ENCODE peak calls at places on chromosomes 3 and 15, in six cellular contexts. A is neural progenitor cell, D is transverse colon, E is cardiac muscle cell, N is testis, Q is pancreas. I is an unnamed sample.

GRCh38 chr15:70478251-70478990 is 284.9 kb downstream of the UACA start:
- DNase-seq in A (no peak), D (peak; percentile 56), E (no peak), N (no peak), Q (no peak), I (no peak)

GRCh38 chr15:62907275-62907674 is 135.3 kb upstream of the TPM1 start:
- DNase-seq in A (no peak), D (no peak), E (no peak), N (no peak), Q (no peak), I (no peak)

GRCh38 chr3:147360936-147361670 is 45.2 kb downstream of the ZIC4 start:
- DNase-seq in A (peak; percentile 89), D (no peak), E (no peak), N (no peak), Q (no peak), I (no peak)

GRCh38 chr15:59691194-59691805 is 2.2 kb upstream of the BNIP2 start:
- DNase-seq in A (peak; percentile 37), D (peak; percentile 55), E (peak; percentile 35), N (peak; percentile 67), Q (no peak), I (no peak)

GRCh38 chr3:141955163-141955562 is 78.7 kb downstream of the ATP1B3 start:
- DNase-seq in A (peak; percentile 57), D (no peak), E (no peak), N (peak; percentile 9), Q (no peak), I (no peak)

GRCh38 chr15:55552461-55552860 is 35.7 kb downstream of the PYGO1 start:
- DNase-seq in A (no peak), D (no peak), E (no peak), N (no peak), Q (no peak), I (no peak)

GRCh38 chr3:63333815-63334214 is 55.7 kb downstream of the SYNPR start:
- DNase-seq in A (no peak), D (no peak), E (peak; percentile 9), N (no peak), Q (no peak), I (no peak)

GRCh38 chr3:39438880-39439279 is 28.6 kb upstream of the MOBP start:
- DNase-seq in A (no peak), D (no peak), E (no peak), N (no peak), Q (no peak), I (no peak)

GRCh38 chr3:134066539-134067310 is 37.0 kb upstream of the SLCO2A1 start:
- DNase-seq in A (no peak), D (no peak), E (no peak), N (peak; percentile 13), Q (no peak), I (no peak)

GRCh38 chr3:17518189-17519059 is 224.0 kb downstream of the TBC1D5 start:
- DNase-seq in A (peak; percentile 88), D (no peak), E (peak; percentile 62), N (no peak), Q (peak; percentile 49), I (no peak)

GRCh38 chr15:50943623-50944022 is 35.1 kb downstream of the AP4E1 start:
- DNase-seq in A (no peak), D (no peak), E (no peak), N (no peak), Q (no peak), I (no peak)

GRCh38 chr3:134864644-134865043 is 69.6 kb downstream of the EPHB1 start:
- DNase-seq in A (no peak), D (no peak), E (no peak), N (peak; percentile 29), Q (no peak), I (no peak)

GRCh38 chr3:111738238-111738637 is 120.8 kb upstream of the PHLDB2 start:
- DNase-seq in A (no peak), D (no peak), E (no peak), N (no peak), Q (no peak), I (no peak)

GRCh38 chr15:43146187-43146586 is 12.8 kb downstream of the TMEM62 start:
- DNase-seq in A (no peak), D (no peak), E (no peak), N (no peak), Q (no peak), I (no peak)

DNA sequence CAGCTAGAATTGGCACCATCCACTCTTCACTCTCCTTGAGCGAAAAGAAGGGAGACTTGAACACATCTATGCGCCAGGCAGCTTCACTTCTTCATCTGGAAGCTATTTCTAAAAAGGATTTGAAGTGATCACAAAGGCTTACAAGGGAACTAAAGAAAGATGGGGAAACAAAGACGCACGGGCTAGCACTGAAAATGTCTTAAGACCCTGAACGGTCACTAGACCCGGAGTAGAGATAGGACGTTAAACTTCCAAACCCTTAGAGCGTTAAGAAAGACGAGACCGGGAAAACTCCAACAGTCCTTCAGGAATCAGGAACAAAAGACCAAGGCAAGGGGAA is 47.5 kb upstream of the EPHB3 start:
- DNase-seq in A (peak; percentile 34), D (no peak), E (no peak), N (no peak), Q (no peak), I (no peak)
- H3K27me3 ChIP-seq in A (peaks cover 63% of the 10 kb centered on the region), D (peaks cover 81% of the 10 kb centered on the region), E (peaks cover 81% of the 10 kb centered on the region), N (no peaks in the 10 kb centered on the region), Q (no peaks in the 10 kb centered on the region), I (peaks cover 26% of the 10 kb centered on the region)

GRCh38 chr3:106206613-106207012 is 337.8 kb upstream of the CBLB start:
- DNase-seq in A (no peak), D (no peak), E (no peak), N (no peak), Q (no peak), I (no peak)

GRCh38 chr3:106210923-106211322 is 342.1 kb upstream of the CBLB start:
- DNase-seq in A (no peak), D (no peak), E (no peak), N (no peak), Q (no peak), I (no peak)

GRCh38 chr3:106209482-106209881 is 340.7 kb upstream of the CBLB start:
- DNase-seq in A (no peak), D (no peak), E (no peak), N (no peak), Q (no peak), I (no peak)

GRCh38 chr3:106208266-106208665 is 339.5 kb upstream of the CBLB start:
- DNase-seq in A (no peak), D (no peak), E (no peak), N (no peak), Q (no peak), I (no peak)

GRCh38 chr3:106208979-106209378 is 340.2 kb upstream of the CBLB start:
- DNase-seq in A (no peak), D (no peak), E (no peak), N (peak; percentile 17), Q (no peak), I (no peak)
- TF ChIP-seq CTCF in A (no peak), D (no peak), E (peak; percentile 53), N (no peak), Q (no peak), I (peak; percentile 30)

GRCh38 chr3:128480717-128481437 is 12.1 kb downstream of the GATA2 start:
- DNase-seq in A (no peak), D (no peak), E (no peak), N (no peak), Q (no peak), I (no peak)
- H3K27ac ChIP-seq in A (no peak overlapping the region), D (peak overlapping the region; percentile 12), E (no peak overlapping the region), N (no peak overlapping the region), Q (no peak overlapping the region), I (no peak overlapping the region)

DNA sequence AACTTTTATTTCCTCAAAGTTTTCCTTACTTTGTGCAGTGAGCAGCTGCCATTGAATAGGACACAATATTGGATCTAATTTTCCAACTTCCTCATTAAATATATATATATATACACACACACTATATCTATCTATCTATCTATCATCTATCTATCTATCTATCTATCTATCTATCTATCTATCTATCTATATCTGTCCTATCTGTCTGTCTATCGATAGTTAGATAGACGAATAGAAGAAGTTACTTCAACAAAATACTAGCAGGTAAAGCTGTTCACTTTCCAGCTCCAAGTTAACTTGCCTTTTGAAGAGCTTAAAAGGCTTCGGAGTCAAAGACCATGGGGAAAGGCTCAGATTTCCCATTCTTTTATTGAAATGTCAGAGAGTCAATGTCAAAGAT is 3.6 kb upstream of the DLG1 start:
- DNase-seq in A (no peak), D (no peak), E (no peak), N (no peak), Q (no peak), I (no peak)
- H3K27me3 ChIP-seq in A (peaks cover 13% of the 10 kb centered on the region), D (no peaks in the 10 kb centered on the region), E (no peaks in the 10 kb centered on the region), N (no peaks in the 10 kb centered on the region), Q (no peaks in the 10 kb centered on the region), I (no peaks in the 10 kb centered on the region)